ENCODE peak calls at places on chromosomes 4 and X, in eight cellular contexts. Q, V, S, H, R, T, G and X are unnamed samples.

GRCh38 chr4:10099521-10100325 is 16.9 kb downstream of the WDR1 start:
- DNase-seq in R (no peak), V (no peak), S (no peak), Q (no peak), G (no peak), T (no peak), H (no peak), X (peak; percentile 70)

GRCh38 chrX:24023972-24024664 is 2.9 kb downstream of the KLHL15 start:
- DNase-seq in T (no peak), H (no peak), R (no peak), G (no peak), S (peak; percentile 40), Q (no peak), V (peak; percentile 42), X (no peak)

GRCh38 chr4:94446386-94446785 is 5.4 kb upstream of the PDLIM5 start:
- DNase-seq in S (peak; percentile 83), R (no peak), T (peak; percentile 47), Q (no peak), H (no peak), G (peak; percentile 95), V (no peak), X (no peak)

GRCh38 chr4:8079031-8079885 is 79.4 kb downstream of the ABLIM2 start:
- DNase-seq in V (no peak), Q (no peak), H (no peak), S (peak; percentile 16), R (no peak), T (no peak), G (no peak), X (no peak)

GRCh38 chrX:115650916-115651315 is 89.9 kb downstream of the PLS3 start:
- DNase-seq in H (no peak), G (peak; percentile 21), T (no peak), Q (no peak), R (peak; percentile 33), S (peak; percentile 42), V (peak; percentile 8), X (peak; percentile 26)

GRCh38 chr4:1315306-1315705 is 25.6 kb downstream of the MAEA start:
- DNase-seq in S (no peak), H (no peak), T (no peak), Q (peak; percentile 18), V (no peak), G (no peak), R (no peak), X (no peak)

GRCh38 chr4:142549726-142550463 is 296.2 kb downstream of the INPP4B start:
- DNase-seq in T (peak; percentile 23), S (no peak), G (peak; percentile 92), R (no peak), H (no peak), V (no peak), Q (no peak), X (no peak)

GRCh38 chrX:46165411-46165810 is 379.8 kb downstream of the ZNF674 start:
- DNase-seq in V (no peak), S (no peak), R (no peak), Q (no peak), G (peak; percentile 65), T (no peak), H (no peak), X (no peak)

GRCh38 chr4:25969374-25969773 is 55.4 kb downstream of the SMIM20 start:
- DNase-seq in V (no peak), S (no peak), R (no peak), G (no peak), Q (no peak), H (no peak), T (no peak), X (no peak)

GRCh38 chr4:166887457-166887856 is 346.8 kb downstream of the SPOCK3 start:
- DNase-seq in R (no peak), T (no peak), G (no peak), Q (no peak), H (no peak), V (no peak), S (no peak), X (no peak)

GRCh38 chrX:42107495-42108139 is 184.3 kb upstream of the CASK start:
- DNase-seq in Q (no peak), S (no peak), R (no peak), G (no peak), V (no peak), H (no peak), T (no peak), X (peak; percentile 59)

GRCh38 chr4:169439244-169439643 is 168.5 kb upstream of the SH3RF1 start:
- DNase-seq in Q (no peak), R (no peak), H (no peak), V (no peak), S (peak; percentile 52), G (no peak), T (no peak), X (no peak)

GRCh38 chr4:188201851-188202250 is 62.6 kb downstream of the TRIML1 start:
- DNase-seq in R (no peak), Q (no peak), S (no peak), H (no peak), G (no peak), T (no peak), V (no peak), X (no peak)

GRCh38 chr4:99324361-99324760 is 3.2 kb upstream of the ADH1B start:
- DNase-seq in Q (no peak), G (no peak), T (no peak), S (no peak), V (no peak), R (no peak), H (no peak), X (no peak)

GRCh38 chrX:44290718-44291117 is 52.8 kb downstream of the EFHC2 start:
- DNase-seq in Q (no peak), V (no peak), R (no peak), S (no peak), G (no peak), T (no peak), H (no peak), X (no peak)

GRCh38 chrX:29229802-29230201 is 642.6 kb downstream of the IL1RAPL1 start:
- DNase-seq in H (no peak), R (no peak), Q (no peak), G (peak; percentile 14), S (no peak), V (no peak), T (no peak), X (no peak)

GRCh38 chr4:8221985-8222384 is 22.9 kb downstream of the SH3TC1 start:
- DNase-seq in G (no peak), Q (no peak), T (no peak), H (no peak), S (no peak), R (no peak), V (no peak), X (no peak)

GRCh38 chr4:10086506-10087120 is 30.0 kb downstream of the WDR1 start:
- DNase-seq in Q (no peak), G (no peak), R (no peak), V (no peak), T (no peak), S (no peak), H (no peak), X (no peak)

GRCh38 chrX:113929004-113929403 is 654.9 kb upstream of the HTR2C start:
- DNase-seq in T (no peak), Q (no peak), H (peak; percentile 29), R (peak; percentile 36), V (peak; percentile 7), S (peak; percentile 60), G (peak; percentile 66), X (no peak)
- TF ChIP-seq CTCF in T (no peak), Q (no peak), H (peak; percentile 41), R (peak; percentile 76), V (peak; percentile 65), S (peak; percentile 69), G (peak; percentile 77), X (no peak)

DNA sequence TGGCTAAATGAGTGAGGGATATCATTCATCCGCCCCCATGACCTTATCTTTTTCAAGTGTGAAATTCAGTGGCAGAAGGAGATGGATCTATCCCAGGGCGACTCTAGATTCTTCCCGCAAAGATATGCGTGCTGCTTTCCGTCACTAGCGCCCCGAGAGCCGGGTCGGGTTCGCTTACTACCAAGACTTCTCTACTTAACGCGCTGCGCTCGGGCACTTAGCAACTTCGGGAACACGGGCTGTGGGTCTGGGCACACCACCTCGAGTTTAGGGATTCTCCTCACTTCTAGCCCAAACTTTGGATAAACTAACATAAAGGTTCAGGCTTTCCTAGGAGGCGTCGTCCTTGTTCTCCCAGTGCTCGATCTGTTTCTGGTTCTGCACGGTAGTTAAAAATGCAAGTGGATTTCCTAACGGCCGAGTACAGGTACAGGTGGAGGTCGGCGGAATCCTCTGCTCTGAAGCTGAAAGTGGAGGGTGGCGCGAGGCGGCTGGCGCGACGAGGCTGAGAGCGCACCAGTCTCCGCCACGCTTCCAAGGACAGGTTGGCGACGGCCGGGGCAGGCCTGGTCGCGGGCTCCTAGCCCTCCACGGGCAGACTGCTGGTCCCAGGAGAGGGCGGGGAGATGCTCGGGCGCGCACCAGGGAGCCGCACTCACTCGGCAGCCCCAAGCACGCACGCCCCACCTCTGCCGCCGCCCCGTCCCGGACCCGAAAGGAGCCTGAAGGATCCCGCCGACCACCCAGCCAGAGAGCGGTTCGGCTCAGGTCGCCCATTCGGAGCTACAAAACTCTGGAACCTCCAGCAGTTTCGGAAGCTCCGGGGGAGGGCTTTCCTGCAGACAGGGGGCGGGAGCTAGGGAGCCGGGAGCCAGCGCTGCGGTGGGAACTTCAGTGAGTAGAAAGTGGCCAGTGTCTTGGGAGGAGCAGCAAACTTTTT is 100.8 kb upstream of the TENM3 start:
- DNase-seq in H (no peak), R (no peak), V (no peak), T (no peak), S (peak; percentile 30), G (peak; percentile 44), Q (no peak), X (peak; percentile 4)
- TF ChIP-seq CTCF in H (no peak), R (no peak), V (no peak), T (peak; percentile 25), S (no peak), G (peak; percentile 9), Q (no peak), X (no peak)

GRCh38 chr4:152360045-152360410 is 175.9 kb downstream of the FBXW7 start:
- DNase-seq in R (no peak), Q (no peak), S (no peak), V (no peak), G (peak; percentile 17), T (no peak), H (no peak), X (no peak)

GRCh38 chr4:152352645-152353116 is 183.2 kb downstream of the FBXW7 start:
- DNase-seq in G (peak; percentile 96), V (peak; percentile 8), S (peak; percentile 97), Q (peak; percentile 33), R (peak; percentile 46), T (peak; percentile 87), H (peak; percentile 30), X (peak; percentile 46)

GRCh38 chr4:152359208-152360044 is 176.5 kb downstream of the FBXW7 start:
- DNase-seq in H (no peak), G (no peak), Q (no peak), R (no peak), T (no peak), S (no peak), V (no peak), X (no peak)

GRCh38 chr4:152357206-152357605 is 178.7 kb downstream of the FBXW7 start:
- DNase-seq in R (no peak), G (peak; percentile 51), S (peak; percentile 34), Q (no peak), T (no peak), H (peak; percentile 68), V (no peak), X (no peak)

GRCh38 chr4:152356428-152357034 is 179.4 kb downstream of the FBXW7 start:
- DNase-seq in H (no peak), T (no peak), G (peak; percentile 35), V (no peak), S (peak; percentile 27), Q (no peak), R (peak; percentile 23), X (no peak)
- TF ChIP-seq CTCF in H (no peak), T (peak; percentile 7), G (no peak), V (peak; percentile 62), S (peak; percentile 8), Q (no peak), R (no peak), X (no peak)

GRCh38 chr4:40283968-40284367 is 51.2 kb upstream of the CHRNA9 start:
- DNase-seq in R (no peak), S (no peak), G (peak; percentile 80), H (no peak), V (peak; percentile 63), Q (no peak), T (no peak), X (peak; percentile 95)
- TF ChIP-seq CTCF in R (no peak), S (no peak), G (peak; percentile 47), H (no peak), V (peak; percentile 23), Q (no peak), T (no peak), X (peak; percentile 65)